ENCODE peak calls at places on chromosomes 2 and 18, in ten cellular contexts. C, Y, F, A, O, J, X, N, S and D are unnamed samples.
A peak's percentile ranks its signal among the peaks of the same experiment; 100 is the strongest.

GRCh38 chr18:5538541-5538940 is 5.3 kb downstream of the EPB41L3 start:
- DNase-seq in C (no peak), Y (no peak), F (no peak), A (no peak), O (no peak), J (no peak), X (no peak), N (no peak), S (no peak), D (no peak)

GRCh38 chr2:65379721-65380171 is 52.7 kb downstream of the SPRED2 start:
- DNase-seq in C (no peak), Y (no peak), F (no peak), A (no peak), O (no peak), J (no peak), X (no peak), N (no peak), S (no peak), D (no peak)

GRCh38 chr2:177405029-177405692 is 12.6 kb downstream of the AGPS start:
- DNase-seq in C (no peak), Y (no peak), F (no peak), A (no peak), O (no peak), J (no peak), X (no peak), N (no peak), S (no peak), D (no peak)

GRCh38 chr2:128556633-128557032 is 238.0 kb upstream of the HS6ST1 start:
- DNase-seq in C (no peak), Y (no peak), F (no peak), A (peak; percentile 16), O (no peak), J (no peak), X (no peak), N (no peak), S (no peak), D (no peak)

GRCh38 chr2:48568551-48568950 is 38.6 kb downstream of the STON1 start:
- DNase-seq in C (no peak), Y (no peak), F (no peak), A (no peak), O (no peak), J (no peak), X (no peak), N (no peak), S (no peak), D (peak; percentile 88)

GRCh38 chr2:17589406-17590035 is 49.0 kb downstream of the VSNL1 start:
- DNase-seq in C (no peak), Y (no peak), F (no peak), A (no peak), O (no peak), J (no peak), X (no peak), N (no peak), S (no peak), D (no peak)

GRCh38 chr18:23588836-23589560 is 2.7 kb upstream of the NPC1 start:
- DNase-seq in C (no peak), Y (no peak), F (no peak), A (no peak), O (no peak), J (no peak), X (no peak), N (no peak), S (no peak), D (peak; percentile 54)

GRCh38 chr2:132374551-132374950 is 42.1 kb upstream of the GPR39 start:
- DNase-seq in C (no peak), Y (no peak), F (no peak), A (no peak), O (no peak), J (no peak), X (no peak), N (no peak), S (no peak), D (peak; percentile 24)

GRCh38 chr2:42048318-42049251 is 764 bp downstream of the PKDCC start:
- DNase-seq in C (no peak), Y (no peak), F (peak; percentile 81), A (peak; percentile 81), O (no peak), J (peak; percentile 35), X (no peak), N (no peak), S (no peak), D (peak; percentile 25)

GRCh38 chr2:179818546-179818945 is 42.9 kb downstream of the ZNF385B start:
- DNase-seq in C (no peak), Y (no peak), F (no peak), A (no peak), O (no peak), J (no peak), X (no peak), N (peak; percentile 85), S (no peak), D (no peak)

GRCh38 chr18:9348766-9349165 is 14.2 kb downstream of the TWSG1 start:
- DNase-seq in C (no peak), Y (no peak), F (no peak), A (no peak), O (no peak), J (no peak), X (no peak), N (no peak), S (no peak), D (no peak)

GRCh38 chr2:16260041-16260440 is 319.7 kb downstream of the MYCN start:
- DNase-seq in C (no peak), Y (no peak), F (no peak), A (no peak), O (no peak), J (no peak), X (no peak), N (no peak), S (no peak), D (no peak)

GRCh38 chr2:5479265-5479928 is 212.8 kb upstream of the SOX11 start:
- DNase-seq in C (no peak), Y (no peak), F (no peak), A (no peak), O (no peak), J (no peak), X (no peak), N (no peak), S (peak; percentile 40), D (no peak)

GRCh38 chr2:49813208-49813607 is 658.9 kb upstream of the FSHR start:
- DNase-seq in C (no peak), Y (no peak), F (no peak), A (no peak), O (no peak), J (no peak), X (no peak), N (no peak), S (no peak), D (no peak)

GRCh38 chr2:218066946-218067515 is 2.0 kb upstream of the RUFY4 start:
- DNase-seq in C (no peak), Y (no peak), F (no peak), A (no peak), O (no peak), J (peak; percentile 38), X (no peak), N (no peak), S (no peak), D (no peak)

GRCh38 chr2:19068206-19068605 is 290.2 kb downstream of the OSR1 start:
- DNase-seq in C (no peak), Y (no peak), F (no peak), A (no peak), O (no peak), J (no peak), X (no peak), N (no peak), S (no peak), D (no peak)

GRCh38 chr2:135473567-135473966 is 57.5 kb downstream of the ZRANB3 start:
- DNase-seq in C (no peak), Y (peak; percentile 3), F (no peak), A (no peak), O (no peak), J (no peak), X (no peak), N (peak; percentile 16), S (no peak), D (peak; percentile 44)

GRCh38 chr18:22683196-22683676 is 249.9 kb upstream of the RBBP8 start:
- DNase-seq in C (peak; percentile 80), Y (peak; percentile 52), F (peak; percentile 86), A (peak; percentile 69), O (peak; percentile 49), J (peak; percentile 34), X (no peak), N (peak; percentile 95), S (peak; percentile 57), D (peak; percentile 83)

DNA sequence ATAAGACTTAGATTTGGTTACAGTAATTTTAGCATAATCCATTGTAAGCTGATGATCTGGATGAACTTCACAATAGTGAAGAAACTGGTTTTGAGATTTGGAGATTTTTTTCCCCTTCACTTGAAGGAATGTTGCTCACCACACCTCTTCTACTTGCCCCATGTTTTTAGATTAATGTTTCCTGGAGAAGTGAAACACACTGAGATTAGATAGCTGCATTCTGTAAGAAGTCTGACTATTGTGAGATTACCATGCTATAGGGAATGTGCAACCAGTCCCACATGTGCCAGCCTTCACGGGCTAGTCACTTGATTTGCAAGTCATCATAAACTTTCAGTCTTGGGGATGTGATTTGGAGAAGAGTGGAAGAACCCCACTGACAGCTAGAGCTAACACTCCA is 7.4 kb upstream of the CCNYL1 start:
- DNase-seq in C (no peak), Y (no peak), F (no peak), A (no peak), O (no peak), J (no peak), X (no peak), N (no peak), S (no peak), D (no peak)
- TF ChIP-seq CTCF in C (no peak), Y (no peak), F (no peak), A (no peak), O (no peak), J (no peak), X (no peak), N (no peak), S (no peak), D (no peak)

DNA sequence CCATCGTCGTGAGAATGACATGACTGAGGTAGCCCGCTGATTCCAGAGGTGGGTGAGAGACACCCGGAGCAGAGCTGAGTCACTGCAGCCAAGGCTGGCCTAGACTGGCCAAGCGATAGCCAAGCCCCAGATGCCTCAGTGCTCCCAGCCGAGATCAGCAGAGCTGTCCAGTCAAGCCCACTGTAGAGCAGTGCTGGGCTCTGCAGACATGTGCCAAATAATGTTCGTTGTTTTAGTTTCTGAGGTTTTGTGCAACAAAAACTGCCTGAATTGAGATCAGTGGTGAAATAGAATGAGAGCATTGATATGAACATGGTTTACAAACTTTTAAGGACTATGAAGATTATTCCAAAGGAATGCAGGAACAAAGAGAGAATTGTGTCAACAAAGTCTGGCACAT is 42.1 kb downstream of the INSIG2 start:
- DNase-seq in C (no peak), Y (no peak), F (no peak), A (no peak), O (no peak), J (no peak), X (no peak), N (no peak), S (no peak), D (no peak)
- H3K4me3 ChIP-seq in C (no peak overlapping the region), Y (no peak overlapping the region), F (no peak overlapping the region), A (no peak overlapping the region), O (no peak overlapping the region), J (no peak overlapping the region), X (no peak overlapping the region), N (no peak overlapping the region), S (no peak overlapping the region), D (no peak overlapping the region)

GRCh38 chr2:26471766-26472706 is 5.9 kb downstream of the OTOF start:
- DNase-seq in C (no peak), Y (peak; percentile 46), F (peak; percentile 38), A (no peak), O (no peak), J (no peak), X (no peak), N (no peak), S (no peak), D (no peak)
- TF ChIP-seq CTCF in C (no peak), Y (no peak), F (no peak), A (no peak), O (peak; percentile 22), J (no peak), X (peak; percentile 29), N (peak; percentile 32), S (no peak), D (peak; percentile 11)

GRCh38 chr2:73177645-73178255 is 24.6 kb upstream of the NOTO start:
- DNase-seq in C (no peak), Y (peak; percentile 52), F (no peak), A (no peak), O (no peak), J (no peak), X (no peak), N (no peak), S (no peak), D (no peak)
- H3K4me3 ChIP-seq in C (no peak overlapping the region), Y (peak overlapping the region; percentile 50), F (no peak overlapping the region), A (peak overlapping the region; percentile 46), O (no peak overlapping the region), J (peak overlapping the region; percentile 58), X (peak overlapping the region; percentile 45), N (no peak overlapping the region), S (peak overlapping the region; percentile 71), D (no peak overlapping the region)